ENCODE peak calls at places on chromosomes 3 and 15, in four cellular contexts. T is K562, S is upper lobe of right lung, C is transverse colon. Z is an unnamed sample.

GRCh38 chr15:57797145-57797544 is 90.6 kb downstream of the POLR2M start:
- DNase-seq in T (no peak), S (no peak), C (no peak), Z (no peak)

GRCh38 chr3:104820959-104821358 is 545.8 kb upstream of the ALCAM start:
- DNase-seq in T (no peak), S (no peak), C (no peak), Z (no peak)

GRCh38 chr3:158864492-158864891 is 62.6 kb downstream of the MFSD1 start:
- DNase-seq in T (no peak), S (no peak), C (no peak), Z (no peak)

GRCh38 chr3:32913790-32914446 is 37.5 kb upstream of the CCR4 start:
- DNase-seq in T (peak), S (peak), C (no peak), Z (no peak)

GRCh38 chr3:186882881-186883685 is 40.6 kb downstream of the ADIPOQ start:
- DNase-seq in T (peak), S (no peak), C (no peak), Z (no peak)

GRCh38 chr3:173395073-173395411 is 2.5 kb upstream of the NLGN1 start:
- DNase-seq in T (no peak), S (no peak), C (no peak), Z (no peak)

GRCh38 chr3:189324538-189325138 is 152.9 kb downstream of the TPRG1 start:
- DNase-seq in T (no peak), S (peak), C (peak), Z (peak)

GRCh38 chr15:39455502-39455991 is 125.3 kb upstream of the THBS1 start:
- DNase-seq in T (peak), S (no peak), C (no peak), Z (no peak)

GRCh38 chr3:171676600-171677175 is 133.6 kb downstream of the PLD1 start:
- DNase-seq in T (no peak), S (no peak), C (peak), Z (no peak)

GRCh38 chr3:16741890-16742289 is 136.7 kb upstream of the DAZL start:
- DNase-seq in T (no peak), S (no peak), C (no peak), Z (no peak)

GRCh38 chr3:197298858-197299854 is 744 bp upstream of the DLG1 start:
- DNase-seq in T (peak), S (peak), C (peak), Z (peak)

GRCh38 chr15:88535100-88535499 is 11.4 kb downstream of the DET1 start:
- DNase-seq in T (no peak), S (no peak), C (no peak), Z (no peak)

GRCh38 chr3:101976473-101976872 is 127.2 kb downstream of the NFKBIZ start:
- DNase-seq in T (no peak), S (no peak), C (no peak), Z (no peak)

GRCh38 chr15:46280753-46281521 is 646.1 kb downstream of the SQOR start:
- DNase-seq in T (no peak), S (no peak), C (no peak), Z (no peak)

GRCh38 chr15:37253877-37254276 is 153.5 kb upstream of the MEIS2 start:
- DNase-seq in T (no peak), S (no peak), C (no peak), Z (no peak)

GRCh38 chr15:81146454-81146853 is 12.4 kb downstream of the CFAP161 start:
- DNase-seq in T (no peak), S (no peak), C (no peak), Z (no peak)

GRCh38 chr15:64125978-64126377 is 25.6 kb upstream of the SNX22 start:
- DNase-seq in T (no peak), S (no peak), C (no peak), Z (no peak)

GRCh38 chr3:49411550-49411967 is 217 bp downstream of the RHOA start:
- DNase-seq in T (peak), S (peak), C (peak), Z (peak)

DNA sequence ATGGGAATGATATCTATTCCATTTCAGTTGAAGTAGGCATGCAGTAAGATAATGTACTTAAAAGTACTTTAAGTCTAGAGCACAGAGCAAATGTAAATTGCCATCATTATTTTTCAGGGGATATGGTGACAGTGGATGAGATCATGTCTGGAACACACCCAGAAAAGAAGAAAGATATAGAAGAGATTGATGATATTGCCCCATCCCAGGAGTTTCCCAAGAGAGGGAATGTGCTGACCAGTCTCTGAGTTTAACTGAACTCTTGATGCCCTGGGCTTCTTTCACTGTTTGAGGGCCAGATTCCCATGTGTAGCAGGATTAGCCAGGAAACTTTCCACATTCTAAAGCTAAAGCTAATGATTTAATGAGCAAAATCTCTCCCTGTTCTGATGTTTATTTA is 366.8 kb upstream of the UMPS start:
- DNase-seq in T (no peak), S (no peak), C (no peak), Z (no peak)
- H3K27ac ChIP-seq in T (no peak), S (no peak), C (no peak), Z (no peak)

GRCh38 chr3:42996633-42997075 is 17.5 kb downstream of the GASK1A start:
- DNase-seq in T (no peak), S (no peak), C (no peak), Z (no peak)
- H3K27ac ChIP-seq in T (no peak), S (no peak), C (no peak), Z (peak)

DNA sequence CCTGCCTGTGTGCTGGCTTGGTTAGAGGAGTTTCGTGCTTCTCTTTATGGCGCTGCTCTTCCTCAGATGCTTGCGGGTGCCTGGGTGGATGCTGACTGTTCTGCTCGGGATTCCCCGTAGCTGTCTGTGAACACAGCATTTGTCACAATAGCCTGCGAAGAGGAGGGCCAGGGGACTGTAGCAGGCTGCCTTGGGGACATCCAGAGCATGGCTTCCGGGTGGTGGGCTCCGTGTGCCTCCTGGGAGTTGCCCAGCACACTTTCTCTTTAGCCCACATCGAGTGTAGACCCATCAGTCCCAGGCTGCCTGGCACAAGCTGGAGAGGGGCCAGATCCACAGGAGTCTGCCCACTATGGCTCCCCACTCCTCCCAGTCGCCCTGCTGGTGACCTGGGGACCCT is 22.4 kb downstream of the LRRK1 start:
- DNase-seq in T (no peak), S (no peak), C (no peak), Z (no peak)
- H3K27ac ChIP-seq in T (no peak), S (no peak), C (no peak), Z (no peak)

DNA sequence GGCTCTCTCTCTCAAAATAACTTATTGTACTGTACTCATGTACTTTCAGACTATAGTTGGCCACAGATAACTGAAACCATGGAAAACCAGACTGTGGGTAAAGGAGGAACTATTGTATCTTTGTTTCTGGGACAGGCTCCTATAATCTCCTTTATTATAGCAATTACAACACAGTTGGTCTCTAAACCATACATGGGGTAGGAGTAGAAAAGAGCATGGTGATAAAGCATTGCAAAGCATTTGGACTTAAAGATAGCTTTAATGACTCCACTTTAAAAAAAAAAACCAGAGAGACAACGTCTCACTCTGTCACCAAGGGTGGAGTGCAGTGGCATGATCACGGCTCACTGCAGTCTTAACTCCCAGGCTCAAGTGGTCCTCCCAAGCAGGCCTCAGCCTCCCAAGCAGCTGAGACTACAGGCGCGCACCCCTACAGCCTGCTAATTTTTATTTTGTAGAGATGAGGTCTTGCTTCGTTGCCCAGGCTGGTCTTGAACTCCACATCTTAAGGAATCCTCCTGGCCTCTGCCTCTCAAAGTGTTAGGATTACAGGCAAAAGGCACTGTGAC is 68.2 kb downstream of the DENND4A start:
- DNase-seq in T (no peak), S (no peak), C (no peak), Z (no peak)
- H3K27ac ChIP-seq in T (no peak), S (no peak), C (peak), Z (no peak)

Z was measured in lower lobe of right lung.